ENCODE peak calls at places on chromosomes 1 and 21, in eight cellular contexts. K is mucosa of descending colon; D is cardiac fibroblast; O is neural crest cell; T is fibroblast of lung; E is endothelial cell; Z is CD8-positive, alpha-beta T cell; B is left lung. Q is an unnamed sample.

GRCh38 chr1:191892716-191893115 is 265.5 kb upstream of the RGS18 start:
- DNase-seq in K (no peak), D (no peak), O (no peak), T (no peak), E (no peak), Z (no peak), B (no peak), Q (no peak)

GRCh38 chr1:23701996-23702395 is 10.4 kb downstream of the RPL11 start:
- DNase-seq in K (no peak), D (no peak), O (no peak), T (no peak), E (no peak), Z (no peak), B (no peak), Q (no peak)

GRCh38 chr1:200150721-200151120 is 123.2 kb downstream of the NR5A2 start:
- DNase-seq in K (no peak), D (peak), O (no peak), T (peak), E (no peak), Z (no peak), B (no peak), Q (no peak)

GRCh38 chr1:234924450-234925355 is 203.9 kb downstream of the TOMM20 start:
- DNase-seq in K (no peak), D (peak), O (no peak), T (no peak), E (no peak), Z (no peak), B (no peak), Q (no peak)

GRCh38 chr1:231634302-231635013 is 7.9 kb downstream of the DISC1 start:
- DNase-seq in K (no peak), D (no peak), O (no peak), T (no peak), E (no peak), Z (no peak), B (no peak), Q (no peak)

GRCh38 chr1:170560681-170561285 is 28.8 kb downstream of the GORAB start:
- DNase-seq in K (no peak), D (no peak), O (no peak), T (no peak), E (no peak), Z (no peak), B (no peak), Q (no peak)

GRCh38 chr1:22207605-22208264 is 64.8 kb upstream of the WNT4 start:
- DNase-seq in K (no peak), D (no peak), O (no peak), T (no peak), E (no peak), Z (no peak), B (no peak), Q (peak)

GRCh38 chr1:17944606-17945005 is 163.0 kb upstream of the IGSF21 start:
- DNase-seq in K (no peak), D (no peak), O (no peak), T (no peak), E (no peak), Z (no peak), B (no peak), Q (no peak)

GRCh38 chr1:208240698-208241355 is 3.4 kb downstream of the PLXNA2 start:
- DNase-seq in K (no peak), D (no peak), O (no peak), T (no peak), E (no peak), Z (no peak), B (no peak), Q (no peak)

GRCh38 chr1:114892194-114892918 is 37.7 kb downstream of the SYCP1 start:
- DNase-seq in K (no peak), D (no peak), O (no peak), T (no peak), E (no peak), Z (no peak), B (peak), Q (peak)

GRCh38 chr1:201756411-201756810 is 72.5 kb upstream of the IPO9 start:
- DNase-seq in K (no peak), D (peak), O (no peak), T (peak), E (no peak), Z (no peak), B (no peak), Q (no peak)

GRCh38 chr1:112957133-112957812 is 1.3 kb upstream of the SLC16A1 start:
- DNase-seq in K (no peak), D (peak), O (peak), T (peak), E (no peak), Z (peak), B (no peak), Q (no peak)

GRCh38 chr1:6082430-6082971 is 36.8 kb downstream of the KCNAB2 start:
- DNase-seq in K (no peak), D (peak), O (peak), T (no peak), E (peak), Z (no peak), B (peak), Q (no peak)

GRCh38 chr1:16088996-16089395 is 15.5 kb upstream of the FAM131C start:
- DNase-seq in K (no peak), D (peak), O (no peak), T (peak), E (no peak), Z (no peak), B (peak), Q (peak)

GRCh38 chr1:230306158-230306557 is 120.0 kb downstream of the PGBD5 start:
- DNase-seq in K (no peak), D (no peak), O (no peak), T (no peak), E (no peak), Z (no peak), B (no peak), Q (no peak)

GRCh38 chr1:113903496-113904291 is 905 bp downstream of the AP4B1 start:
- DNase-seq in K (no peak), D (peak), O (no peak), T (no peak), E (no peak), Z (no peak), B (no peak), Q (no peak)

GRCh38 chr1:167697667-167698141 is 24.1 kb upstream of the MPZL1 start:
- DNase-seq in K (peak), D (no peak), O (no peak), T (no peak), E (no peak), Z (no peak), B (no peak), Q (no peak)

GRCh38 chr1:209924386-209924785 is 13.6 kb upstream of the SYT14 start:
- DNase-seq in K (no peak), D (no peak), O (no peak), T (no peak), E (no peak), Z (no peak), B (no peak), Q (no peak)

GRCh38 chr1:152786077-152786476 is at the start of gene LCE1E:
- DNase-seq in K (no peak), D (no peak), O (no peak), T (no peak), E (no peak), Z (no peak), B (no peak), Q (no peak)

GRCh38 chr1:51025374-51025773 is 55.3 kb downstream of the CDKN2C start:
- DNase-seq in K (no peak), D (no peak), O (no peak), T (no peak), E (no peak), Z (no peak), B (no peak), Q (no peak)

GRCh38 chr1:53957231-53957818 is 11.2 kb downstream of the LRRC42 start:
- DNase-seq in K (no peak), D (peak), O (no peak), T (peak), E (no peak), Z (no peak), B (no peak), Q (no peak)

GRCh38 chr1:170578356-170578755 is 46.4 kb downstream of the GORAB start:
- DNase-seq in K (no peak), D (no peak), O (no peak), T (peak), E (no peak), Z (no peak), B (no peak), Q (no peak)

GRCh38 chr21:28823464-28823863 is 169.2 kb downstream of the LTN1 start:
- DNase-seq in K (no peak), D (no peak), O (no peak), T (no peak), E (no peak), Z (no peak), B (no peak), Q (no peak)

GRCh38 chr1:239823852-239824251 is 267.8 kb upstream of the FMN2 start:
- DNase-seq in K (no peak), D (no peak), O (no peak), T (no peak), E (no peak), Z (no peak), B (no peak), Q (no peak)

GRCh38 chr21:40819262-40819661 is 27.7 kb downstream of the DSCAM start:
- DNase-seq in K (no peak), D (no peak), O (no peak), T (no peak), E (no peak), Z (no peak), B (no peak), Q (no peak)

GRCh38 chr1:21820597-21821232 is 8.7 kb downstream of the LDLRAD2 start:
- DNase-seq in K (no peak), D (no peak), O (no peak), T (no peak), E (no peak), Z (no peak), B (no peak), Q (no peak)

GRCh38 chr1:223403184-223403815 is 10.1 kb downstream of the CCDC185 start:
- DNase-seq in K (no peak), D (peak), O (no peak), T (peak), E (no peak), Z (no peak), B (no peak), Q (no peak)

GRCh38 chr1:39827201-39827600 is 38.5 kb upstream of the BMP8B start:
- DNase-seq in K (no peak), D (no peak), O (no peak), T (no peak), E (no peak), Z (no peak), B (no peak), Q (no peak)

GRCh38 chr1:226678701-226679100 is 60.4 kb downstream of the ITPKB start:
- DNase-seq in K (no peak), D (no peak), O (no peak), T (no peak), E (no peak), Z (no peak), B (no peak), Q (no peak)

GRCh38 chr21:30924171-30924680 is 42.8 kb upstream of the KRTAP11-1 start:
- DNase-seq in K (no peak), D (no peak), O (no peak), T (no peak), E (no peak), Z (no peak), B (no peak), Q (no peak)

GRCh38 chr1:193729429-193729828 is 543.0 kb upstream of the B3GALT2 start:
- DNase-seq in K (no peak), D (no peak), O (no peak), T (peak), E (no peak), Z (no peak), B (no peak), Q (no peak)

GRCh38 chr1:220371324-220371723 is 99.1 kb upstream of the RAB3GAP2 start:
- DNase-seq in K (no peak), D (no peak), O (no peak), T (no peak), E (peak), Z (no peak), B (no peak), Q (no peak)

GRCh38 chr1:25562101-25562927 is 18.9 kb downstream of the LDLRAP1 start:
- DNase-seq in K (peak), D (no peak), O (no peak), T (no peak), E (no peak), Z (peak), B (peak), Q (no peak)

GRCh38 chr1:32255072-32256071 is 4.3 kb downstream of the LCK start:
- DNase-seq in K (no peak), D (no peak), O (no peak), T (no peak), E (no peak), Z (no peak), B (no peak), Q (no peak)

GRCh38 chr1:97006044-97006676 is 284.6 kb downstream of the PTBP2 start:
- DNase-seq in K (no peak), D (peak), O (no peak), T (peak), E (no peak), Z (no peak), B (no peak), Q (no peak)

GRCh38 chr1:53393325-53393792 is 65.5 kb upstream of the LRP8 start:
- DNase-seq in K (peak), D (peak), O (peak), T (peak), E (peak), Z (peak), B (peak), Q (no peak)

GRCh38 chr1:167805041-167805556 is 83.3 kb downstream of the MPZL1 start:
- DNase-seq in K (no peak), D (no peak), O (no peak), T (no peak), E (no peak), Z (peak), B (no peak), Q (no peak)

GRCh38 chr1:54695221-54695620 is 20.4 kb upstream of the TTC4 start:
- DNase-seq in K (no peak), D (no peak), O (no peak), T (no peak), E (no peak), Z (no peak), B (no peak), Q (peak)

DNA sequence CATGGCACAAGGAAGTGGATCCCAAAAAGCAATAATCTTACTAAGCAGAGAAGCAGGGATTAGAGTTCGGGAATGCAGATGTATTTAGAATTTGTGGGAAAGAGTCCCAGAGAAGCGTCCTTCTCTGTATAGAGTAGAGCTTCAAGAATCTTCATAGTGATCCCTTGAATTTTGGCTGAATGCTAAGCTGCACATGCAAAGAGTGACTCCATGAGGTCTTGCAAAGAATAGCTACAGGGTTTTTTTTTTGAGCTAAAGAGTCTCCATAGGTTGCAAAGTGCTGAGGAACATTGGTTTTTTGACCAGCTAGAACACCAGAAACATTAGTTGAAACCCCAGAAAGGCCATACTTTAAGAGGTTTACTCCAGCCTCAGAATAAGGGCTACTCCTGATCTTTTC is 206.7 kb downstream of the CTH start:
- DNase-seq in K (no peak), D (no peak), O (no peak), T (no peak), E (no peak), Z (no peak), B (no peak), Q (no peak)
- TF ChIP-seq CTCF in K (no peak), D (no peak), O (no peak), T (no peak), E (no peak), Z (no peak), B (no peak), Q (no peak)

GRCh38 chr1:245825128-245825901 is 670.5 kb downstream of the KIF26B start:
- DNase-seq in K (no peak), D (peak), O (no peak), T (peak), E (no peak), Z (no peak), B (no peak), Q (no peak)
- TF ChIP-seq CTCF in K (no peak), D (peak), O (no peak), T (peak), E (no peak), Z (no peak), B (no peak), Q (peak)

GRCh38 chr1:13996334-13996733 is 296.3 kb downstream of the PRDM2 start:
- DNase-seq in K (no peak), D (no peak), O (no peak), T (no peak), E (no peak), Z (no peak), B (no peak), Q (no peak)

GRCh38 chr1:13990939-13991338 is 291.0 kb downstream of the PRDM2 start:
- DNase-seq in K (no peak), D (no peak), O (no peak), T (no peak), E (no peak), Z (no peak), B (no peak), Q (no peak)

GRCh38 chr1:13994386-13994785 is 294.4 kb downstream of the PRDM2 start:
- DNase-seq in K (no peak), D (no peak), O (no peak), T (no peak), E (no peak), Z (no peak), B (no peak), Q (no peak)

DNA sequence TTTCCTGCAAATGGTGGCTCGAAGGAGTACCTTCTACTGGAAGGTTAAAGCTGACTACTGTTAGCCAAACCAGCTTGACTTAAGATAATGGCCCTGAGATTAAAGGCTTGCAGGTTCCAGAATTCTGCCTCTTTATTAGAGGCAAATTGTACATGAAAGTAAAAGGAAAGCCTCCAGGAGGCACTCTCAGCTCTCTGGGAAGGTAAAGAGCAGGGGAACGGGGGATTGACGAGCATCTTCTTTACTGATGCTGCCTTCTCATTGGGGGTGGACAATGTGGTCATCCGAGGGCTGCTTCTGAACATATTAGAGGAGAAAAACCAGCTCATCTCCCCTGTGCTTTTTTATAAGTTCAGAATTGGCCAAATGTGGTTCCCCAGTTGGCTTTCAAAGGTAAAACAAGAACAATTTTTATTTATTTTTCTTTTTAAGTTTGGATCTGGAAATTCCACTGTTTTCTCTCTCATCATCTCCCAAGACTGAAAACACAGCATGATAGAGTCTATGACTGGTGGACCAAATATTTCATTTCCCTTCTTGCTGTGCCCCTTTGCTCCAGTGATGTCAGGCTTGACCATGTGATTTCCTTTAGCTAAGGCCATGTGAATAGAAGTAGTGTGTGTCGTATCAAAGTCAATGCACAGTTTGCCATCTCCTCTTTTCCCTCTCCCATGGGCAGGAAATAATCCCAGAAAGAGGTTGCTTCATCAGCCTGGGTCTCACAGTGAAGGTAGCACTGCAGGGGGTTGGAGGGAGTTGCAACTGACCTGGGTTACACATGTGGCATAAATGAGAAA is 292.7 kb downstream of the PRDM2 start:
- DNase-seq in K (no peak), D (peak), O (no peak), T (no peak), E (no peak), Z (no peak), B (no peak), Q (no peak)
- TF ChIP-seq CTCF in K (no peak), D (no peak), O (no peak), T (no peak), E (no peak), Z (no peak), B (no peak), Q (no peak)

GRCh38 chr1:174217787-174218574 is 58.7 kb downstream of the RABGAP1L start:
- DNase-seq in K (no peak), D (peak), O (no peak), T (peak), E (no peak), Z (no peak), B (no peak), Q (no peak)
- TF ChIP-seq CTCF in K (peak), D (peak), O (peak), T (peak), E (peak), Z (peak), B (peak), Q (peak)

DNA sequence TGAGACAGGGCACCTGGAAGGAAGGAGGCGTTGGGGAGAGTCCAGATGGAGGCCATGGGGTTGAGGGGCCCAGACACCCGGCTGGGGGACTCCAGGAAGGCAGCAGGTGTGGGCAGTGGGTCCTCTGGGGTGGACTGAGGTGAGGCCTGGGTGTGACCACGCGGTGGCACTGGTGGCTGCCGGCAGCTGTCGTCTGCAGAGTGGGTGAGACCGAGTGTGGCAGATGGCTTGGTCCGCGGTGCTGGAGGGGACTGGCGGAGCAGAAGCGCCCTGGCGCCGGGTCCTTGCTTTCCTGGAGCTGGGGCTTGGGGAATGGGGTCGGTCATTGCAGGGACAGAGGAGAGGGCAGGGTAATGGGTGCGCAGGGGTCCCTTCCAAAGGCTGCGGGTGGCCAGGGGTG is 12.5 kb downstream of the AGRN start:
- DNase-seq in K (peak), D (no peak), O (peak), T (no peak), E (no peak), Z (no peak), B (no peak), Q (no peak)
- TF ChIP-seq CTCF in K (no peak), D (peak), O (no peak), T (no peak), E (no peak), Z (no peak), B (no peak), Q (no peak)

Q was measured in chondrocyte.